ENCODE peak calls at places on chromosomes 5 and 9, in six cellular contexts. One of them, this sample, is unnamed.
A peak's percentile ranks its signal among the peaks of the same experiment; 100 is the strongest.

GRCh38 chr5:133324058-133324457 is 272.2 kb downstream of the HSPA4 start:
- DNase-seq in upper lobe of left lung: no peak
- DNase-seq in HepG2: no peak
- DNase-seq in A549: no peak
- DNase-seq in H1: no peak
- DNase-seq in ovary: no peak
- DNase-seq in this sample: no peak

GRCh38 chr9:35102769-35103659 is at the start of gene STOML2:
- DNase-seq in upper lobe of left lung: peak; percentile 96
- DNase-seq in HepG2: peak; percentile 92
- DNase-seq in A549: peak; percentile 97
- DNase-seq in H1: peak; percentile 91
- DNase-seq in ovary: peak; percentile 93
- DNase-seq in this sample: peak; percentile 95

GRCh38 chr5:151042453-151043093 is 22.2 kb downstream of the GPX3 start:
- DNase-seq in upper lobe of left lung: no peak
- DNase-seq in HepG2: no peak
- DNase-seq in A549: no peak
- DNase-seq in H1: no peak
- DNase-seq in ovary: no peak
- DNase-seq in this sample: no peak

GRCh38 chr9:127223810-127224177 is 40.8 kb upstream of the GARNL3 start:
- DNase-seq in upper lobe of left lung: peak; percentile 18
- DNase-seq in HepG2: no peak
- DNase-seq in A549: no peak
- DNase-seq in H1: no peak
- DNase-seq in ovary: peak; percentile 52
- DNase-seq in this sample: no peak

GRCh38 chr5:65341835-65342234 is 139.9 kb downstream of the ADAMTS6 start:
- DNase-seq in upper lobe of left lung: no peak
- DNase-seq in HepG2: no peak
- DNase-seq in A549: no peak
- DNase-seq in H1: no peak
- DNase-seq in ovary: no peak
- DNase-seq in this sample: no peak

GRCh38 chr5:126877011-126877410 is 100.1 kb downstream of the LMNB1 start:
- DNase-seq in upper lobe of left lung: no peak
- DNase-seq in HepG2: no peak
- DNase-seq in A549: no peak
- DNase-seq in H1: no peak
- DNase-seq in ovary: no peak
- DNase-seq in this sample: no peak

GRCh38 chr5:81420039-81420667 is 26.2 kb upstream of the ACOT12 start:
- DNase-seq in upper lobe of left lung: no peak
- DNase-seq in HepG2: no peak
- DNase-seq in A549: peak; percentile 69
- DNase-seq in H1: no peak
- DNase-seq in ovary: no peak
- DNase-seq in this sample: no peak

GRCh38 chr9:121781143-121781542 is 129.7 kb downstream of the DAB2IP start:
- DNase-seq in upper lobe of left lung: no peak
- DNase-seq in HepG2: no peak
- DNase-seq in A549: no peak
- DNase-seq in H1: no peak
- DNase-seq in ovary: no peak
- DNase-seq in this sample: peak; percentile 14

GRCh38 chr5:68224561-68225187 is 9.1 kb downstream of the PIK3R1 start:
- DNase-seq in upper lobe of left lung: no peak
- DNase-seq in HepG2: no peak
- DNase-seq in A549: no peak
- DNase-seq in H1: no peak
- DNase-seq in ovary: no peak
- DNase-seq in this sample: no peak

GRCh38 chr5:28666075-28666474 is 1627.7 kb upstream of the CDH9 start:
- DNase-seq in upper lobe of left lung: no peak
- DNase-seq in HepG2: no peak
- DNase-seq in A549: no peak
- DNase-seq in H1: no peak
- DNase-seq in ovary: no peak
- DNase-seq in this sample: no peak

GRCh38 chr5:139393497-139394122 is 1.3 kb downstream of the PROB1 start:
- DNase-seq in upper lobe of left lung: no peak
- DNase-seq in HepG2: no peak
- DNase-seq in A549: no peak
- DNase-seq in H1: no peak
- DNase-seq in ovary: no peak
- DNase-seq in this sample: no peak

GRCh38 chr5:146862641-146863040 is 15.9 kb downstream of the PPP2R2B start:
- DNase-seq in upper lobe of left lung: no peak
- DNase-seq in HepG2: no peak
- DNase-seq in A549: no peak
- DNase-seq in H1: no peak
- DNase-seq in ovary: no peak
- DNase-seq in this sample: no peak

GRCh38 chr5:7392401-7393024 is 3.4 kb upstream of the ADCY2 start:
- DNase-seq in upper lobe of left lung: no peak
- DNase-seq in HepG2: peak; percentile 6
- DNase-seq in A549: peak; percentile 46
- DNase-seq in H1: peak; percentile 39
- DNase-seq in ovary: no peak
- DNase-seq in this sample: no peak

GRCh38 chr5:2191972-2192371 is 309.2 kb upstream of the IRX4 start:
- DNase-seq in upper lobe of left lung: peak; percentile 13
- DNase-seq in HepG2: no peak
- DNase-seq in A549: no peak
- DNase-seq in H1: no peak
- DNase-seq in ovary: no peak
- DNase-seq in this sample: no peak

GRCh38 chr9:28720746-28721145 is 1147.5 kb upstream of the C9orf72 start:
- DNase-seq in upper lobe of left lung: no peak
- DNase-seq in HepG2: no peak
- DNase-seq in A549: no peak
- DNase-seq in H1: no peak
- DNase-seq in ovary: no peak
- DNase-seq in this sample: no peak

GRCh38 chr9:94911986-94912635 is 185.6 kb downstream of the AOPEP start:
- DNase-seq in upper lobe of left lung: no peak
- DNase-seq in HepG2: no peak
- DNase-seq in A549: no peak
- DNase-seq in H1: no peak
- DNase-seq in ovary: no peak
- DNase-seq in this sample: no peak

GRCh38 chr9:16794871-16795639 is 75.4 kb downstream of the BNC2 start:
- DNase-seq in upper lobe of left lung: no peak
- DNase-seq in HepG2: no peak
- DNase-seq in A549: no peak
- DNase-seq in H1: no peak
- DNase-seq in ovary: no peak
- DNase-seq in this sample: no peak

GRCh38 chr5:135110941-135111596 is 77.0 kb upstream of the PITX1 start:
- DNase-seq in upper lobe of left lung: no peak
- DNase-seq in HepG2: no peak
- DNase-seq in A549: no peak
- DNase-seq in H1: no peak
- DNase-seq in ovary: no peak
- DNase-seq in this sample: no peak

GRCh38 chr5:156402387-156402921 is 75.5 kb downstream of the SGCD start:
- DNase-seq in upper lobe of left lung: no peak
- DNase-seq in HepG2: no peak
- DNase-seq in A549: peak; percentile 37
- DNase-seq in H1: peak; percentile 9
- DNase-seq in ovary: no peak
- DNase-seq in this sample: no peak

GRCh38 chr9:128136816-128137793 is 9.6 kb upstream of the PTGES2 start:
- DNase-seq in upper lobe of left lung: no peak
- DNase-seq in HepG2: no peak
- DNase-seq in A549: no peak
- DNase-seq in H1: no peak
- DNase-seq in ovary: peak; percentile 15
- DNase-seq in this sample: no peak

GRCh38 chr9:72025956-72026355 is 34.5 kb downstream of the C9orf57 start:
- DNase-seq in upper lobe of left lung: no peak
- DNase-seq in HepG2: no peak
- DNase-seq in A549: peak; percentile 40
- DNase-seq in H1: no peak
- DNase-seq in ovary: no peak
- DNase-seq in this sample: no peak

GRCh38 chr5:178438746-178439260 is 151.4 kb downstream of the COL23A1 start:
- DNase-seq in upper lobe of left lung: no peak
- DNase-seq in HepG2: no peak
- DNase-seq in A549: no peak
- DNase-seq in H1: no peak
- DNase-seq in ovary: no peak
- DNase-seq in this sample: no peak

GRCh38 chr9:5449521-5450359 is 602 bp upstream of the CD274 start:
- DNase-seq in upper lobe of left lung: peak; percentile 52
- DNase-seq in HepG2: no peak
- DNase-seq in A549: peak; percentile 23
- DNase-seq in H1: no peak
- DNase-seq in ovary: no peak
- DNase-seq in this sample: no peak

GRCh38 chr9:20683351-20684034 is 566 bp upstream of the FOCAD start:
- DNase-seq in upper lobe of left lung: peak; percentile 53
- DNase-seq in HepG2: peak; percentile 25
- DNase-seq in A549: peak; percentile 45
- DNase-seq in H1: no peak
- DNase-seq in ovary: peak; percentile 66
- DNase-seq in this sample: peak; percentile 31

GRCh38 chr9:20681467-20681866 is 2.6 kb upstream of the FOCAD start:
- DNase-seq in upper lobe of left lung: no peak
- DNase-seq in HepG2: no peak
- DNase-seq in A549: no peak
- DNase-seq in H1: no peak
- DNase-seq in ovary: no peak
- DNase-seq in this sample: no peak

GRCh38 chr9:20685769-20686168 is 1.7 kb downstream of the FOCAD start:
- DNase-seq in upper lobe of left lung: no peak
- DNase-seq in HepG2: no peak
- DNase-seq in A549: no peak
- DNase-seq in H1: no peak
- DNase-seq in ovary: no peak
- DNase-seq in this sample: no peak

GRCh38 chr9:20684865-20685696 is 1.0 kb downstream of the FOCAD start:
- DNase-seq in upper lobe of left lung: no peak
- DNase-seq in HepG2: no peak
- DNase-seq in A549: peak; percentile 33
- DNase-seq in H1: no peak
- DNase-seq in ovary: no peak
- DNase-seq in this sample: no peak

GRCh38 chr9:20684035-20684864 is at the start of gene FOCAD:
- DNase-seq in upper lobe of left lung: peak; percentile 98
- DNase-seq in HepG2: peak; percentile 89
- DNase-seq in A549: peak; percentile 94
- DNase-seq in H1: peak; percentile 87
- DNase-seq in ovary: peak; percentile 95
- DNase-seq in this sample: peak; percentile 98
- TF ChIP-seq EP300 in upper lobe of left lung: no peak
- TF ChIP-seq EP300 in HepG2: no peak
- TF ChIP-seq EP300 in A549: no peak
- TF ChIP-seq EP300 in H1: no peak
- TF ChIP-seq EP300 in ovary: no peak
- TF ChIP-seq EP300 in this sample: no peak

GRCh38 chr5:179817071-179817840 is 3.4 kb upstream of the SQSTM1 start:
- DNase-seq in upper lobe of left lung: no peak
- DNase-seq in HepG2: no peak
- DNase-seq in A549: no peak
- DNase-seq in H1: no peak
- DNase-seq in ovary: no peak
- DNase-seq in this sample: no peak

GRCh38 chr5:179820127-179820482 is 600 bp upstream of the SQSTM1 start:
- DNase-seq in upper lobe of left lung: no peak
- DNase-seq in HepG2: no peak
- DNase-seq in A549: peak; percentile 60
- DNase-seq in H1: no peak
- DNase-seq in ovary: no peak
- DNase-seq in this sample: no peak

GRCh38 chr5:179819296-179820126 is 1.2 kb upstream of the SQSTM1 start:
- DNase-seq in upper lobe of left lung: peak; percentile 90
- DNase-seq in HepG2: peak; percentile 82
- DNase-seq in A549: peak; percentile 89
- DNase-seq in H1: no peak
- DNase-seq in ovary: peak; percentile 81
- DNase-seq in this sample: peak; percentile 77

GRCh38 chr5:179820483-179821297 is at the start of gene SQSTM1:
- DNase-seq in upper lobe of left lung: peak; percentile 85
- DNase-seq in HepG2: peak; percentile 45
- DNase-seq in A549: peak; percentile 87
- DNase-seq in H1: no peak
- DNase-seq in ovary: peak; percentile 90
- DNase-seq in this sample: peak; percentile 84

GRCh38 chr5:179818746-179819295 is 1.9 kb upstream of the SQSTM1 start:
- DNase-seq in upper lobe of left lung: peak; percentile 98
- DNase-seq in HepG2: peak; percentile 94
- DNase-seq in A549: peak; percentile 98
- DNase-seq in H1: no peak
- DNase-seq in ovary: peak; percentile 97
- DNase-seq in this sample: peak; percentile 98
- TF ChIP-seq EP300 in upper lobe of left lung: peak; percentile 96
- TF ChIP-seq EP300 in HepG2: peak; percentile 95
- TF ChIP-seq EP300 in A549: peak; percentile 94
- TF ChIP-seq EP300 in H1: peak; percentile 68
- TF ChIP-seq EP300 in ovary: peak; percentile 96
- TF ChIP-seq EP300 in this sample: peak; percentile 85

GRCh38 chr5:142829821-142830220 is 59.6 kb downstream of the ARHGAP26 start:
- DNase-seq in upper lobe of left lung: no peak
- DNase-seq in HepG2: no peak
- DNase-seq in A549: no peak
- DNase-seq in H1: no peak
- DNase-seq in ovary: no peak
- DNase-seq in this sample: no peak
- TF ChIP-seq EP300 in upper lobe of left lung: no peak
- TF ChIP-seq EP300 in HepG2: no peak
- TF ChIP-seq EP300 in A549: no peak
- TF ChIP-seq EP300 in H1: no peak
- TF ChIP-seq EP300 in ovary: no peak
- TF ChIP-seq EP300 in this sample: no peak

GRCh38 chr9:133786936-133787748 is 49.0 kb upstream of the SARDH start:
- DNase-seq in upper lobe of left lung: no peak
- DNase-seq in HepG2: no peak
- DNase-seq in A549: no peak
- DNase-seq in H1: no peak
- DNase-seq in ovary: no peak
- DNase-seq in this sample: no peak

GRCh38 chr9:133786371-133786753 is 48.2 kb upstream of the SARDH start:
- DNase-seq in upper lobe of left lung: no peak
- DNase-seq in HepG2: no peak
- DNase-seq in A549: no peak
- DNase-seq in H1: no peak
- DNase-seq in ovary: no peak
- DNase-seq in this sample: no peak

GRCh38 chr9:133788045-133788818 is 50.1 kb upstream of the SARDH start:
- DNase-seq in upper lobe of left lung: no peak
- DNase-seq in HepG2: no peak
- DNase-seq in A549: no peak
- DNase-seq in H1: no peak
- DNase-seq in ovary: no peak
- DNase-seq in this sample: no peak

GRCh38 chr9:133788819-133789733 is 50.9 kb upstream of the SARDH start:
- DNase-seq in upper lobe of left lung: peak; percentile 40
- DNase-seq in HepG2: peak; percentile 80
- DNase-seq in A549: no peak
- DNase-seq in H1: no peak
- DNase-seq in ovary: no peak
- DNase-seq in this sample: peak; percentile 80

GRCh38 chr9:133787749-133788015 is 49.5 kb upstream of the SARDH start:
- DNase-seq in upper lobe of left lung: peak; percentile 35
- DNase-seq in HepG2: no peak
- DNase-seq in A549: no peak
- DNase-seq in H1: no peak
- DNase-seq in ovary: no peak
- DNase-seq in this sample: peak; percentile 63
- TF ChIP-seq EP300 in upper lobe of left lung: no peak
- TF ChIP-seq EP300 in HepG2: no peak
- TF ChIP-seq EP300 in A549: no peak
- TF ChIP-seq EP300 in H1: no peak
- TF ChIP-seq EP300 in ovary: no peak
- TF ChIP-seq EP300 in this sample: no peak